ENCODE peak calls at places on chromosomes 1 and 21, in nine cellular contexts. One of them, this sample, is unnamed.

GRCh38 chr1:110150330-110151174 is at the start of gene SLC6A17:
- DNase-seq in cardiac fibroblast: peak
- DNase-seq in fibroblast of mammary gland: peak
- DNase-seq in OCI-LY7: no peak
- DNase-seq in tibial artery: peak
- DNase-seq in pancreas: peak
- DNase-seq in neural crest cell: peak
- DNase-seq in Caco-2: no peak
- DNase-seq in Calu3: peak
- DNase-seq in this sample: no peak

GRCh38 chr1:19190468-19190867 is 19.6 kb downstream of the UBR4 start:
- DNase-seq in cardiac fibroblast: no peak
- DNase-seq in fibroblast of mammary gland: no peak
- DNase-seq in OCI-LY7: no peak
- DNase-seq in tibial artery: no peak
- DNase-seq in pancreas: no peak
- DNase-seq in neural crest cell: no peak
- DNase-seq in Caco-2: no peak
- DNase-seq in Calu3: no peak
- DNase-seq in this sample: no peak

GRCh38 chr1:3745071-3745470 is 7.2 kb upstream of the CCDC27 start:
- DNase-seq in cardiac fibroblast: no peak
- DNase-seq in fibroblast of mammary gland: no peak
- DNase-seq in OCI-LY7: no peak
- DNase-seq in tibial artery: no peak
- DNase-seq in pancreas: peak
- DNase-seq in neural crest cell: no peak
- DNase-seq in Caco-2: no peak
- DNase-seq in Calu3: no peak
- DNase-seq in this sample: no peak

GRCh38 chr1:97017895-97018294 is 296.3 kb downstream of the PTBP2 start:
- DNase-seq in cardiac fibroblast: no peak
- DNase-seq in fibroblast of mammary gland: no peak
- DNase-seq in OCI-LY7: peak
- DNase-seq in tibial artery: no peak
- DNase-seq in pancreas: no peak
- DNase-seq in neural crest cell: no peak
- DNase-seq in Caco-2: peak
- DNase-seq in Calu3: peak
- DNase-seq in this sample: no peak

GRCh38 chr1:42913426-42914091 is 45.1 kb downstream of the SLC2A1 start:
- DNase-seq in cardiac fibroblast: peak
- DNase-seq in fibroblast of mammary gland: peak
- DNase-seq in OCI-LY7: peak
- DNase-seq in tibial artery: no peak
- DNase-seq in pancreas: no peak
- DNase-seq in neural crest cell: peak
- DNase-seq in Caco-2: peak
- DNase-seq in Calu3: peak
- DNase-seq in this sample: peak

GRCh38 chr1:89261926-89262540 is 10.6 kb downstream of the GBP5 start:
- DNase-seq in cardiac fibroblast: peak
- DNase-seq in fibroblast of mammary gland: no peak
- DNase-seq in OCI-LY7: no peak
- DNase-seq in tibial artery: no peak
- DNase-seq in pancreas: no peak
- DNase-seq in neural crest cell: no peak
- DNase-seq in Caco-2: no peak
- DNase-seq in Calu3: no peak
- DNase-seq in this sample: no peak

GRCh38 chr1:153598309-153599172 is 14.4 kb downstream of the S100A16 start:
- DNase-seq in cardiac fibroblast: peak
- DNase-seq in fibroblast of mammary gland: peak
- DNase-seq in OCI-LY7: peak
- DNase-seq in tibial artery: no peak
- DNase-seq in pancreas: no peak
- DNase-seq in neural crest cell: no peak
- DNase-seq in Caco-2: no peak
- DNase-seq in Calu3: no peak
- DNase-seq in this sample: no peak

GRCh38 chr1:195097316-195097715 is 1510.9 kb downstream of the KCNT2 start:
- DNase-seq in cardiac fibroblast: no peak
- DNase-seq in fibroblast of mammary gland: no peak
- DNase-seq in OCI-LY7: no peak
- DNase-seq in tibial artery: no peak
- DNase-seq in pancreas: no peak
- DNase-seq in neural crest cell: no peak
- DNase-seq in Caco-2: no peak
- DNase-seq in Calu3: peak
- DNase-seq in this sample: no peak

GRCh38 chr1:225480825-225481434 is 53.1 kb upstream of the LBR start:
- DNase-seq in cardiac fibroblast: peak
- DNase-seq in fibroblast of mammary gland: peak
- DNase-seq in OCI-LY7: peak
- DNase-seq in tibial artery: peak
- DNase-seq in pancreas: peak
- DNase-seq in neural crest cell: peak
- DNase-seq in Caco-2: peak
- DNase-seq in Calu3: peak
- DNase-seq in this sample: no peak

GRCh38 chr1:89195476-89195875 is 3.3 kb downstream of the GBP4 start:
- DNase-seq in cardiac fibroblast: no peak
- DNase-seq in fibroblast of mammary gland: no peak
- DNase-seq in OCI-LY7: no peak
- DNase-seq in tibial artery: no peak
- DNase-seq in pancreas: no peak
- DNase-seq in neural crest cell: no peak
- DNase-seq in Caco-2: no peak
- DNase-seq in Calu3: no peak
- DNase-seq in this sample: no peak

GRCh38 chr21:42079939-42080787 is 9.0 kb downstream of the UMODL1 start:
- DNase-seq in cardiac fibroblast: peak
- DNase-seq in fibroblast of mammary gland: peak
- DNase-seq in OCI-LY7: no peak
- DNase-seq in tibial artery: no peak
- DNase-seq in pancreas: no peak
- DNase-seq in neural crest cell: no peak
- DNase-seq in Caco-2: no peak
- DNase-seq in Calu3: no peak
- DNase-seq in this sample: no peak

GRCh38 chr1:145824499-145824842 is 471 bp downstream of the POLR3C start:
- DNase-seq in cardiac fibroblast: no peak
- DNase-seq in fibroblast of mammary gland: no peak
- DNase-seq in OCI-LY7: no peak
- DNase-seq in tibial artery: no peak
- DNase-seq in pancreas: no peak
- DNase-seq in neural crest cell: no peak
- DNase-seq in Caco-2: no peak
- DNase-seq in Calu3: no peak
- DNase-seq in this sample: no peak

GRCh38 chr1:186967659-186968394 is 139.1 kb downstream of the PLA2G4A start:
- DNase-seq in cardiac fibroblast: peak
- DNase-seq in fibroblast of mammary gland: peak
- DNase-seq in OCI-LY7: no peak
- DNase-seq in tibial artery: no peak
- DNase-seq in pancreas: no peak
- DNase-seq in neural crest cell: no peak
- DNase-seq in Caco-2: no peak
- DNase-seq in Calu3: no peak
- DNase-seq in this sample: no peak

GRCh38 chr1:22416555-22417454 is 34.8 kb upstream of the ZBTB40 start:
- DNase-seq in cardiac fibroblast: peak
- DNase-seq in fibroblast of mammary gland: peak
- DNase-seq in OCI-LY7: peak
- DNase-seq in tibial artery: no peak
- DNase-seq in pancreas: peak
- DNase-seq in neural crest cell: peak
- DNase-seq in Caco-2: peak
- DNase-seq in Calu3: peak
- DNase-seq in this sample: no peak

GRCh38 chr1:226809785-226810571 is 60.4 kb upstream of the PSEN2 start:
- DNase-seq in cardiac fibroblast: no peak
- DNase-seq in fibroblast of mammary gland: no peak
- DNase-seq in OCI-LY7: no peak
- DNase-seq in tibial artery: no peak
- DNase-seq in pancreas: no peak
- DNase-seq in neural crest cell: no peak
- DNase-seq in Caco-2: no peak
- DNase-seq in Calu3: no peak
- DNase-seq in this sample: peak

GRCh38 chr21:42538479-42539275 is 25.0 kb downstream of the SLC37A1 start:
- DNase-seq in cardiac fibroblast: no peak
- DNase-seq in fibroblast of mammary gland: no peak
- DNase-seq in OCI-LY7: peak
- DNase-seq in tibial artery: no peak
- DNase-seq in pancreas: no peak
- DNase-seq in neural crest cell: no peak
- DNase-seq in Caco-2: peak
- DNase-seq in Calu3: no peak
- DNase-seq in this sample: no peak

GRCh38 chr1:113233441-113233840 is 156.9 kb upstream of the MAGI3 start:
- DNase-seq in cardiac fibroblast: no peak
- DNase-seq in fibroblast of mammary gland: no peak
- DNase-seq in OCI-LY7: no peak
- DNase-seq in tibial artery: no peak
- DNase-seq in pancreas: no peak
- DNase-seq in neural crest cell: no peak
- DNase-seq in Caco-2: no peak
- DNase-seq in Calu3: no peak
- DNase-seq in this sample: no peak

GRCh38 chr1:18927654-18928272 is 25.4 kb upstream of the ALDH4A1 start:
- DNase-seq in cardiac fibroblast: peak
- DNase-seq in fibroblast of mammary gland: no peak
- DNase-seq in OCI-LY7: peak
- DNase-seq in tibial artery: no peak
- DNase-seq in pancreas: no peak
- DNase-seq in neural crest cell: no peak
- DNase-seq in Caco-2: no peak
- DNase-seq in Calu3: peak
- DNase-seq in this sample: no peak

DNA sequence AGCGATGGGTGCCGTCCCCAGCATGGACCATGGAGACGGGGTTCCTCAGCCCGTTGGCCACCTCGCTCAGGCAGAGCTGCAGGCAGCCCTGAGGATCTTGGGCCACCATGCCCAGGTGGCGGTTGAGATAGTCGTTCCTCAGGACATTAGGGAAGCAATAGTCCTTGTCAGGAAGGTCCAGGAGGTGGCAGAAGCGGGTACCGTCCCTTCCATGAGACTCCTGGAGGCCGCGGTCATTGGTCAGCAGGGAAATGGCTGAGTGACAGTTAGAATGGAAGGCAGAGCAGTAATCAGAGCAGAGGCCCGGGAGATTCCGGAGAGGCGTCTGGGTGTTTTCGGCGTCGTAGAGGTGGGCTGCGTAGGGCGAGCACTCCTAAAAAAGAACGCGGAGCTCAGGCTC is 4.1 kb downstream of the HHIPL2 start:
- DNase-seq in cardiac fibroblast: no peak
- DNase-seq in fibroblast of mammary gland: no peak
- DNase-seq in OCI-LY7: no peak
- DNase-seq in tibial artery: no peak
- DNase-seq in pancreas: no peak
- DNase-seq in neural crest cell: no peak
- DNase-seq in Caco-2: no peak
- DNase-seq in Calu3: no peak
- DNase-seq in this sample: no peak
- TF ChIP-seq CTCF in cardiac fibroblast: no peak
- TF ChIP-seq CTCF in fibroblast of mammary gland: no peak
- TF ChIP-seq CTCF in OCI-LY7: no peak
- TF ChIP-seq CTCF in tibial artery: no peak
- TF ChIP-seq CTCF in pancreas: no peak
- TF ChIP-seq CTCF in neural crest cell: no peak
- TF ChIP-seq CTCF in Caco-2: no peak
- TF ChIP-seq CTCF in Calu3: no peak
- TF ChIP-seq CTCF in this sample: no peak

GRCh38 chr1:26851106-26851684 is 11.8 kb upstream of the SFN start:
- DNase-seq in cardiac fibroblast: no peak
- DNase-seq in fibroblast of mammary gland: no peak
- DNase-seq in OCI-LY7: no peak
- DNase-seq in tibial artery: no peak
- DNase-seq in pancreas: no peak
- DNase-seq in neural crest cell: no peak
- DNase-seq in Caco-2: no peak
- DNase-seq in Calu3: no peak
- DNase-seq in this sample: no peak
- TF ChIP-seq CTCF in cardiac fibroblast: peak
- TF ChIP-seq CTCF in fibroblast of mammary gland: peak
- TF ChIP-seq CTCF in OCI-LY7: peak
- TF ChIP-seq CTCF in tibial artery: no peak
- TF ChIP-seq CTCF in pancreas: no peak
- TF ChIP-seq CTCF in neural crest cell: no peak
- TF ChIP-seq CTCF in Caco-2: no peak
- TF ChIP-seq CTCF in Calu3: no peak
- TF ChIP-seq CTCF in this sample: no peak

GRCh38 chr1:2098301-2098698 is 48.1 kb downstream of the PRKCZ start:
- DNase-seq in cardiac fibroblast: no peak
- DNase-seq in fibroblast of mammary gland: no peak
- DNase-seq in OCI-LY7: no peak
- DNase-seq in tibial artery: no peak
- DNase-seq in pancreas: no peak
- DNase-seq in neural crest cell: no peak
- DNase-seq in Caco-2: no peak
- DNase-seq in Calu3: no peak
- DNase-seq in this sample: no peak
- TF ChIP-seq CTCF in cardiac fibroblast: no peak
- TF ChIP-seq CTCF in fibroblast of mammary gland: no peak
- TF ChIP-seq CTCF in OCI-LY7: no peak
- TF ChIP-seq CTCF in tibial artery: no peak
- TF ChIP-seq CTCF in pancreas: no peak
- TF ChIP-seq CTCF in neural crest cell: no peak
- TF ChIP-seq CTCF in Caco-2: no peak
- TF ChIP-seq CTCF in Calu3: no peak
- TF ChIP-seq CTCF in this sample: no peak

GRCh38 chr1:84619383-84620093 is 45.3 kb upstream of the CTBS start:
- DNase-seq in cardiac fibroblast: peak
- DNase-seq in fibroblast of mammary gland: peak
- DNase-seq in OCI-LY7: no peak
- DNase-seq in tibial artery: no peak
- DNase-seq in pancreas: no peak
- DNase-seq in neural crest cell: no peak
- DNase-seq in Caco-2: no peak
- DNase-seq in Calu3: peak
- DNase-seq in this sample: no peak

GRCh38 chr1:84624876-84625275 is 50.6 kb upstream of the CTBS start:
- DNase-seq in cardiac fibroblast: no peak
- DNase-seq in fibroblast of mammary gland: no peak
- DNase-seq in OCI-LY7: no peak
- DNase-seq in tibial artery: no peak
- DNase-seq in pancreas: no peak
- DNase-seq in neural crest cell: no peak
- DNase-seq in Caco-2: no peak
- DNase-seq in Calu3: no peak
- DNase-seq in this sample: no peak

GRCh38 chr1:84621553-84621952 is 47.3 kb upstream of the CTBS start:
- DNase-seq in cardiac fibroblast: no peak
- DNase-seq in fibroblast of mammary gland: no peak
- DNase-seq in OCI-LY7: no peak
- DNase-seq in tibial artery: no peak
- DNase-seq in pancreas: no peak
- DNase-seq in neural crest cell: no peak
- DNase-seq in Caco-2: no peak
- DNase-seq in Calu3: no peak
- DNase-seq in this sample: no peak

GRCh38 chr1:84617349-84617748 is 43.1 kb upstream of the CTBS start:
- DNase-seq in cardiac fibroblast: no peak
- DNase-seq in fibroblast of mammary gland: no peak
- DNase-seq in OCI-LY7: no peak
- DNase-seq in tibial artery: no peak
- DNase-seq in pancreas: no peak
- DNase-seq in neural crest cell: no peak
- DNase-seq in Caco-2: no peak
- DNase-seq in Calu3: no peak
- DNase-seq in this sample: no peak

GRCh38 chr1:84620720-84621313 is 46.6 kb upstream of the CTBS start:
- DNase-seq in cardiac fibroblast: peak
- DNase-seq in fibroblast of mammary gland: peak
- DNase-seq in OCI-LY7: peak
- DNase-seq in tibial artery: peak
- DNase-seq in pancreas: peak
- DNase-seq in neural crest cell: peak
- DNase-seq in Caco-2: peak
- DNase-seq in Calu3: peak
- DNase-seq in this sample: no peak
- TF ChIP-seq CTCF in cardiac fibroblast: peak
- TF ChIP-seq CTCF in fibroblast of mammary gland: peak
- TF ChIP-seq CTCF in OCI-LY7: peak
- TF ChIP-seq CTCF in tibial artery: peak
- TF ChIP-seq CTCF in pancreas: peak
- TF ChIP-seq CTCF in neural crest cell: peak
- TF ChIP-seq CTCF in Caco-2: peak
- TF ChIP-seq CTCF in Calu3: peak
- TF ChIP-seq CTCF in this sample: peak